ENCODE peak calls at places on chromosomes 2 and 18, in seven cellular contexts. X is GM19239; S is stimulated activated CD8-positive, alpha-beta memory T cell treated with anti-CD3 and anti-CD28 coated beads, Interleukin-15, amount 100 ng/mL, for 24 hours; L is CD8-positive, alpha-beta memory T cell; F is A549; U is transverse colon; N is psoas muscle. D is an unnamed sample.

GRCh38 chr18:627211-627610 is 30.2 kb upstream of the TYMS start:
- DNase-seq in N (no peak), S (no peak), X (no peak), U (no peak), L (no peak), F (no peak), D (no peak)

GRCh38 chr2:218152777-218153176 is 14.0 kb downstream of the CXCR1 start:
- DNase-seq in U (no peak), X (no peak), N (no peak), L (no peak), F (no peak), S (no peak), D (no peak)

GRCh38 chr2:181203916-181204315 is 223.5 kb downstream of the UBE2E3 start:
- DNase-seq in U (no peak), N (no peak), X (no peak), L (no peak), F (no peak), S (no peak), D (no peak)

GRCh38 chr18:46352520-46353250 is 248.5 kb downstream of the HAUS1 start:
- DNase-seq in L (no peak), N (no peak), U (no peak), S (no peak), F (no peak), X (no peak), D (no peak)

GRCh38 chr2:239791727-239792648 is 233.2 kb downstream of the NDUFA10 start:
- DNase-seq in S (no peak), U (peak), X (no peak), L (no peak), N (no peak), F (no peak), D (no peak)

GRCh38 chr2:183164111-183165015 is 40.1 kb downstream of the NUP35 start:
- DNase-seq in U (no peak), L (no peak), X (no peak), S (no peak), F (no peak), N (no peak), D (no peak)

GRCh38 chr2:8135051-8135675 is 546.7 kb upstream of the ID2 start:
- DNase-seq in N (no peak), S (no peak), U (no peak), F (no peak), L (no peak), X (no peak), D (no peak)

GRCh38 chr2:174868916-174869315 is 104.6 kb upstream of the CHRNA1 start:
- DNase-seq in U (no peak), S (no peak), L (no peak), F (no peak), N (no peak), X (no peak), D (no peak)

GRCh38 chr2:132621131-132621875 is 48.7 kb downstream of the LYPD1 start:
- DNase-seq in S (no peak), F (no peak), X (no peak), L (no peak), U (no peak), N (no peak), D (no peak)

GRCh38 chr2:151637284-151637781 is 96.9 kb downstream of the NEB start:
- DNase-seq in N (no peak), U (peak), X (no peak), S (peak), L (peak), F (no peak), D (no peak)